ENCODE peak calls at places on chromosome 12, in ten cellular contexts. Y is PC-9; S is OCI-LY7; E is stimulated activated CD8-positive, alpha-beta memory T cell treated with anti-CD3 and anti-CD28 coated beads, Interleukin-15, amount 100 ng/mL, for 24 hours; L is T-helper 2 cell; T is iris pigment epithelial cell; K is effector CD4-positive, alpha-beta T cell; G is activated T-helper 1 cell treated with anti-CD3 and anti-CD28 coated beads, Interleukin-12 subunit alpha, Interleukin-12 subunit beta, Interleukin-2, Interleukin-4 antibody, amounts not matched to agents 30 ng/mL and 10 ng/mL and 1 ng/mL, durations not matched to agents 14 hours and 24 hours and 36 hours; Q is endothelial cell; I is left ventricle myocardium inferior. X is an unnamed sample.

GRCh38 chr12:66863276-66863675 is 184.4 kb upstream of the GRIP1 start:
- DNase-seq in L (no peak), T (no peak), G (no peak), K (no peak), Y (no peak), E (no peak), Q (no peak), S (no peak), I (no peak), X (peak; percentile 75)

GRCh38 chr12:4030938-4031702 is 157.9 kb upstream of the PARP11 start:
- DNase-seq in S (no peak), L (peak; percentile 64), E (peak; percentile 55), I (peak; percentile 82), G (peak; percentile 69), K (peak; percentile 66), Q (peak; percentile 83), T (peak; percentile 99), Y (peak; percentile 75), X (peak; percentile 98)

GRCh38 chr12:38844237-38844636 is 61.2 kb downstream of the CPNE8 start:
- DNase-seq in I (no peak), K (no peak), L (no peak), G (no peak), Q (no peak), E (no peak), S (no peak), Y (no peak), T (no peak), X (no peak)

GRCh38 chr12:132162508-132163031 is 18.3 kb downstream of the NOC4L start:
- DNase-seq in L (no peak), I (no peak), K (peak; percentile 5), Y (no peak), E (no peak), G (no peak), S (no peak), T (peak; percentile 85), Q (no peak), X (peak; percentile 63)

GRCh38 chr12:109307051-109307450 is 2.0 kb downstream of the FOXN4 start:
- DNase-seq in T (no peak), G (no peak), S (no peak), K (no peak), Y (no peak), E (no peak), I (no peak), Q (no peak), L (no peak), X (no peak)

GRCh38 chr12:45290218-45290609 is 74.3 kb downstream of the ANO6 start:
- DNase-seq in Q (no peak), Y (no peak), S (no peak), I (no peak), E (no peak), T (peak; percentile 97), K (no peak), G (no peak), L (no peak), X (peak; percentile 90)

GRCh38 chr12:85280138-85280983 is at the start of gene ALX1:
- DNase-seq in Q (peak; percentile 73), E (no peak), Y (no peak), K (no peak), G (no peak), L (no peak), I (no peak), S (no peak), T (peak; percentile 40), X (no peak)

GRCh38 chr12:12513416-12514006 is 49.2 kb downstream of the DUSP16 start:
- DNase-seq in Y (no peak), L (no peak), T (no peak), Q (no peak), S (no peak), K (no peak), I (no peak), E (no peak), G (no peak), X (no peak)

GRCh38 chr12:105773501-105773900 is 365.3 kb downstream of the NUAK1 start:
- DNase-seq in L (no peak), E (no peak), I (no peak), T (no peak), Y (no peak), S (no peak), K (no peak), G (no peak), Q (no peak), X (no peak)

GRCh38 chr12:109255377-109255776 is 53.7 kb downstream of the FOXN4 start:
- DNase-seq in K (no peak), L (no peak), Y (no peak), T (peak; percentile 28), G (no peak), E (no peak), I (no peak), S (peak; percentile 11), Q (peak; percentile 35), X (peak; percentile 8)

GRCh38 chr12:29792132-29792531 is 8.4 kb upstream of the TMTC1 start:
- DNase-seq in Q (no peak), Y (no peak), L (no peak), G (no peak), S (no peak), T (no peak), K (no peak), I (no peak), E (no peak), X (no peak)

GRCh38 chr12:107081778-107082177 is 11.6 kb downstream of the CRY1 start:
- DNase-seq in S (no peak), L (no peak), T (no peak), Y (no peak), E (no peak), I (no peak), Q (no peak), K (no peak), G (no peak), X (no peak)

GRCh38 chr12:98740751-98741150 is 95.7 kb downstream of the APAF1 start:
- DNase-seq in T (no peak), Y (no peak), L (no peak), Q (no peak), I (no peak), S (no peak), E (no peak), G (no peak), K (no peak), X (no peak)

GRCh38 chr12:58090685-58091084 is 149.3 kb downstream of the ATP23 start:
- DNase-seq in Y (no peak), T (no peak), G (no peak), L (no peak), I (no peak), S (no peak), Q (no peak), E (no peak), K (no peak), X (no peak)

GRCh38 chr12:109440851-109441490 is 36.1 kb downstream of the KCTD10 start:
- DNase-seq in Y (no peak), G (no peak), T (no peak), E (no peak), K (no peak), I (no peak), L (no peak), Q (no peak), S (no peak), X (no peak)

GRCh38 chr12:124159655-124160054 is 135.2 kb upstream of the RFLNA start:
- DNase-seq in I (no peak), E (no peak), T (no peak), L (no peak), Q (no peak), K (no peak), S (no peak), G (no peak), Y (no peak), X (no peak)

GRCh38 chr12:9325513-9325912 is 117.3 kb upstream of the PZP start:
- DNase-seq in K (no peak), Q (no peak), S (no peak), G (no peak), Y (no peak), L (no peak), E (no peak), I (no peak), T (no peak), X (no peak)

GRCh38 chr12:96371787-96372699 is 28.2 kb downstream of the CDK17 start:
- DNase-seq in L (no peak), E (no peak), Y (no peak), S (no peak), K (no peak), I (no peak), Q (no peak), T (no peak), G (no peak), X (no peak)

GRCh38 chr12:42859612-42860011 is 270.1 kb upstream of the PRICKLE1 start:
- DNase-seq in I (no peak), Y (no peak), E (no peak), Q (no peak), L (no peak), T (no peak), K (no peak), S (no peak), G (no peak), X (no peak)

GRCh38 chr12:133058203-133059125 is 21.2 kb downstream of the ZNF84 start:
- DNase-seq in G (no peak), Q (no peak), S (peak; percentile 24), K (no peak), T (no peak), Y (no peak), E (no peak), L (no peak), I (no peak), X (no peak)

GRCh38 chr12:124482901-124483799 is 84.3 kb downstream of the NCOR2 start:
- DNase-seq in E (no peak), S (no peak), Q (no peak), T (no peak), Y (no peak), G (no peak), K (no peak), L (no peak), I (no peak), X (no peak)

GRCh38 chr12:26077915-26078314 is 46.9 kb downstream of the BHLHE41 start:
- DNase-seq in S (no peak), K (no peak), I (no peak), Q (no peak), L (no peak), T (peak; percentile 64), E (no peak), Y (no peak), G (no peak), X (peak; percentile 21)

GRCh38 chr12:121816925-121817647 is 13.3 kb downstream of the SETD1B start:
- DNase-seq in T (no peak), Y (no peak), G (no peak), E (no peak), L (no peak), I (no peak), Q (no peak), S (no peak), K (no peak), X (no peak)

GRCh38 chr12:15364221-15365170 is 42.2 kb downstream of the PTPRO start:
- DNase-seq in G (no peak), Q (no peak), Y (peak; percentile 34), T (peak; percentile 5), S (no peak), K (no peak), E (no peak), I (no peak), L (no peak), X (no peak)

X was measured in NCI-H226.